ENCODE peak calls at places on chromosomes 3 and 15, in eight cellular contexts. H is HEK293T; J is activated naive CD8-positive, alpha-beta T cell treated with anti-CD3 and anti-CD28 coated beads, Interleukin-2, amount 50 U/mL, for 16 hours; Z is activated effector memory CD4-positive, alpha-beta T cell treated with Interleukin-2 at 50 U/mL for 16 hours; Y is anterior cingulate cortex; V is effector CD4-positive, alpha-beta T cell; K is A549; S is type B pancreatic cell. L is an unnamed sample.

GRCh38 chr3:166902374-166902773 is 477.7 kb downstream of the ZBBX start:
- DNase-seq in H (no peak), J (no peak), Z (no peak), Y (no peak), V (no peak), K (no peak), S (no peak), L (no peak)

GRCh38 chr15:40092416-40093223 is 16.1 kb downstream of the BMF start:
- DNase-seq in H (no peak), J (no peak), Z (no peak), Y (no peak), V (no peak), K (no peak), S (peak), L (peak)

GRCh38 chr3:63945558-63946096 is 33.4 kb upstream of the SCAANT1 start:
- DNase-seq in H (no peak), J (no peak), Z (no peak), Y (no peak), V (no peak), K (no peak), S (no peak), L (no peak)

GRCh38 chr15:26773917-26774316 is 1.1 kb upstream of the GABRB3 start:
- DNase-seq in H (no peak), J (no peak), Z (no peak), Y (no peak), V (no peak), K (peak), S (no peak), L (no peak)

GRCh38 chr15:92495468-92495867 is 101.8 kb downstream of the ST8SIA2 start:
- DNase-seq in H (no peak), J (no peak), Z (no peak), Y (no peak), V (no peak), K (no peak), S (no peak), L (no peak)

GRCh38 chr15:84681822-84682221 is 23.8 kb upstream of the NMB start:
- DNase-seq in H (no peak), J (no peak), Z (peak), Y (no peak), V (peak), K (no peak), S (no peak), L (no peak)

GRCh38 chr15:94069834-94070233 is 161.5 kb upstream of the MCTP2 start:
- DNase-seq in H (no peak), J (no peak), Z (no peak), Y (no peak), V (no peak), K (no peak), S (no peak), L (no peak)

GRCh38 chr3:187209501-187209900 is 12.2 kb downstream of the RTP1 start:
- DNase-seq in H (no peak), J (no peak), Z (no peak), Y (no peak), V (no peak), K (no peak), S (no peak), L (no peak)

GRCh38 chr15:73530649-73531048 is 87.7 kb downstream of the REC114 start:
- DNase-seq in H (no peak), J (no peak), Z (no peak), Y (no peak), V (no peak), K (no peak), S (no peak), L (no peak)

GRCh38 chr3:6860911-6861330 is at the start of gene GRM7:
- DNase-seq in H (no peak), J (no peak), Z (no peak), Y (peak), V (no peak), K (no peak), S (no peak), L (no peak)

GRCh38 chr3:126555795-126556636 is 2.7 kb downstream of the C3orf22 start:
- DNase-seq in H (no peak), J (no peak), Z (no peak), Y (no peak), V (no peak), K (no peak), S (peak), L (no peak)

GRCh38 chr15:89654847-89655805 is at the start of gene KIF7:
- DNase-seq in H (peak), J (no peak), Z (no peak), Y (no peak), V (no peak), K (peak), S (no peak), L (no peak)

GRCh38 chr3:123335007-123335670 is 113.8 kb downstream of the ADCY5 start:
- DNase-seq in H (no peak), J (no peak), Z (no peak), Y (no peak), V (no peak), K (no peak), S (no peak), L (no peak)